ENCODE peak calls at places on chromosome 20, in six cellular contexts. P is head of caudate nucleus; B is C1 segment of cervical spinal cord; X is stimulated activated CD4-positive, alpha-beta T cell treated with anti-CD3 and anti-CD28 coated beads, Interleukin-15, amount 100 ng/mL, for 1 hour; A is NCI-H1092 treated with DMSO at 0.1 percent for 48 hours; W is HuH-7.5. Y is an unnamed sample.

GRCh38 chr20:9903048-9903651 is 64.3 kb upstream of the PAK5 start:
- DNase-seq in P (no peak), B (no peak), X (no peak), A (peak), W (no peak), Y (no peak)

GRCh38 chr20:11445891-11446290 is 471.8 kb upstream of the BTBD3 start:
- DNase-seq in P (no peak), B (no peak), X (no peak), A (no peak), W (no peak), Y (no peak)

GRCh38 chr20:34180460-34181108 is 60.6 kb upstream of the ASIP start:
- DNase-seq in P (no peak), B (no peak), X (no peak), A (no peak), W (no peak), Y (no peak)

GRCh38 chr20:50772418-50773185 is 22.3 kb upstream of the BCAS4 start:
- DNase-seq in P (no peak), B (no peak), X (no peak), A (no peak), W (no peak), Y (no peak)

GRCh38 chr20:57614490-57615471 is 5.4 kb downstream of the ZBP1 start:
- DNase-seq in P (no peak), B (no peak), X (no peak), A (no peak), W (no peak), Y (no peak)

GRCh38 chr20:49207071-49207470 is 12.1 kb upstream of the DDX27 start:
- DNase-seq in P (no peak), B (no peak), X (no peak), A (no peak), W (no peak), Y (no peak)

GRCh38 chr20:45315672-45316071 is 7.6 kb upstream of the MATN4 start:
- DNase-seq in P (no peak), B (no peak), X (no peak), A (no peak), W (no peak), Y (no peak)

GRCh38 chr20:36919715-36920333 is 31.7 kb downstream of the SAMHD1 start:
- DNase-seq in P (no peak), B (peak), X (no peak), A (peak), W (peak), Y (no peak)

GRCh38 chr20:57941572-57942381 is 232.0 kb upstream of the PMEPA1 start:
- DNase-seq in P (no peak), B (no peak), X (no peak), A (no peak), W (no peak), Y (no peak)

GRCh38 chr20:59939052-59939878 is 840 bp downstream of the PPP1R3D start:
- DNase-seq in P (no peak), B (no peak), X (no peak), A (no peak), W (peak), Y (no peak)

GRCh38 chr20:64166712-64167615 is 2.7 kb downstream of the MYT1 start:
- DNase-seq in P (no peak), B (no peak), X (no peak), A (no peak), W (no peak), Y (peak)

GRCh38 chr20:62485062-62485700 is 9.4 kb upstream of the GATA5 start:
- DNase-seq in P (no peak), B (no peak), X (no peak), A (no peak), W (no peak), Y (no peak)

GRCh38 chr20:16423311-16424212 is 149.7 kb downstream of the KIF16B start:
- DNase-seq in P (no peak), B (no peak), X (no peak), A (no peak), W (no peak), Y (no peak)

GRCh38 chr20:33731693-33732165 is at the start of gene ZNF341:
- DNase-seq in P (peak), B (peak), X (peak), A (peak), W (peak), Y (peak)

GRCh38 chr20:1688886-1689538 is 31.4 kb upstream of the SIRPG start:
- DNase-seq in P (no peak), B (no peak), X (no peak), A (no peak), W (no peak), Y (no peak)

GRCh38 chr20:41538810-41539596 is 79.2 kb downstream of the CHD6 start:
- DNase-seq in P (no peak), B (no peak), X (no peak), A (no peak), W (peak), Y (no peak)

GRCh38 chr20:33239979-33240736 is 4.4 kb downstream of the BPIFA1 start:
- DNase-seq in P (no peak), B (no peak), X (no peak), A (no peak), W (no peak), Y (no peak)

GRCh38 chr20:51525241-51526104 is 17.0 kb downstream of the NFATC2 start:
- DNase-seq in P (peak), B (no peak), X (no peak), A (no peak), W (no peak), Y (peak)

GRCh38 chr20:1945134-1945618 is 48.7 kb downstream of the PDYN start:
- DNase-seq in P (peak), B (peak), X (no peak), A (no peak), W (no peak), Y (no peak)

GRCh38 chr20:52974155-52974554 is 2.0 kb downstream of the TSHZ2 start:
- DNase-seq in P (no peak), B (no peak), X (no peak), A (no peak), W (no peak), Y (no peak)

GRCh38 chr20:19783966-19784401 is 25.9 kb downstream of the RIN2 start:
- DNase-seq in P (no peak), B (no peak), X (no peak), A (no peak), W (no peak), Y (no peak)